ENCODE peak calls at places on chromosomes 3 and 15, in five cellular contexts. C is PC-3; X is CD8-positive, alpha-beta T cell; M is GM12878; N is OCI-LY7. Z is an unnamed sample.

GRCh38 chr3:30644615-30645014 is 38.2 kb downstream of the TGFBR2 start:
- DNase-seq in C (peak; percentile 35), N (peak; percentile 82), M (no peak), X (peak; percentile 67), Z (peak; percentile 89)

GRCh38 chr3:71131385-71131871 is 452.1 kb downstream of the FOXP1 start:
- DNase-seq in N (peak; percentile 10), C (no peak), M (no peak), X (no peak), Z (no peak)

GRCh38 chr3:190001426-190001825 is 119.3 kb downstream of the P3H2 start:
- DNase-seq in M (no peak), N (no peak), X (no peak), C (no peak), Z (peak; percentile 47)

GRCh38 chr3:197836244-197836643 is 45.2 kb downstream of the LRCH3 start:
- DNase-seq in X (no peak), N (no peak), C (no peak), M (no peak), Z (no peak)

GRCh38 chr15:98815207-98815606 is 166.9 kb downstream of the IGF1R start:
- DNase-seq in C (no peak), M (no peak), N (no peak), X (no peak), Z (no peak)

GRCh38 chr15:39066677-39067076 is 502.1 kb upstream of the RASGRP1 start:
- DNase-seq in M (no peak), X (no peak), C (peak; percentile 15), N (no peak), Z (no peak)

GRCh38 chr3:133588035-133588434 is 14.5 kb downstream of the CDV3 start:
- DNase-seq in C (no peak), N (no peak), M (no peak), X (no peak), Z (no peak)

GRCh38 chr3:184570501-184570900 is 8.9 kb downstream of the EPHB3 start:
- DNase-seq in X (no peak), M (no peak), C (no peak), N (no peak), Z (no peak)

GRCh38 chr15:52566889-52567288 is 1.9 kb downstream of the ARPP19 start:
- DNase-seq in X (no peak), C (no peak), N (peak; percentile 18), M (no peak), Z (no peak)

GRCh38 chr15:64532921-64533320 is 72.5 kb downstream of the ZNF609 start:
- DNase-seq in C (no peak), N (no peak), X (no peak), M (no peak), Z (no peak)

GRCh38 chr15:64528871-64529270 is 68.5 kb downstream of the ZNF609 start:
- DNase-seq in M (no peak), N (no peak), C (no peak), X (no peak), Z (no peak)

GRCh38 chr15:64532515-64532914 is 72.1 kb downstream of the ZNF609 start:
- DNase-seq in M (no peak), X (no peak), N (no peak), C (no peak), Z (no peak)

GRCh38 chr15:64527263-64527984 is 67.0 kb downstream of the ZNF609 start:
- DNase-seq in N (no peak), M (no peak), C (peak; percentile 17), X (no peak), Z (peak; percentile 67)

GRCh38 chr15:64530472-64530871 is 70.1 kb downstream of the ZNF609 start:
- DNase-seq in N (no peak), M (no peak), C (no peak), X (no peak), Z (no peak)
- H3K4me3 ChIP-seq in N (no peak overlapping the region), M (no peak overlapping the region), C (no peak overlapping the region), X (no peak overlapping the region), Z (no peak overlapping the region)

GRCh38 chr15:89038146-89038545 is 50.1 kb upstream of the ABHD2 start:
- DNase-seq in N (no peak), C (no peak), M (no peak), X (peak; percentile 29), Z (no peak)
- H3K27ac ChIP-seq in N (no peak overlapping the region), C (no peak overlapping the region), M (no peak overlapping the region), X (no peak overlapping the region), Z (no peak overlapping the region)

DNA sequence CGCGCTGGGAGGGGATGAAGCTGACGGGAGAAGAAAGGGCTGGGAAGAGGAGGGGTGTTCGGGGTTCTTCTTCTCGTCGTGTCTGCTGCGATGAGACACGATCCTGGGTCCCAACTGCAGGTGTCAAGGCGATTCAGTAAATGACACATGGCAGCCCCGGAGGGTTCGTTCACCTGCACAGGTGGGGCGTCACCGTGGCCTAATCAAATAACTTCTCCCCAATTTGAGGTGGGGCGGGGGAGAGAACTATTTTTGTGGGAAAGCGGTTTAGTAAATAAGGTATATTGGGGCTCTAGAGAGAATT is 561 bp upstream of the FAM81A start:
- DNase-seq in X (no peak), M (no peak), C (no peak), N (no peak), Z (no peak)
- H3K4me3 ChIP-seq in X (peak overlapping the region; percentile 65), M (peak overlapping the region; percentile 67), C (peak overlapping the region; percentile 74), N (peak overlapping the region; percentile 73), Z (peak overlapping the region; percentile 55)

GRCh38 chr3:164174049-164174448 is 904.2 kb downstream of the SI start:
- DNase-seq in N (no peak), C (no peak), M (no peak), X (no peak), Z (no peak)

DNA sequence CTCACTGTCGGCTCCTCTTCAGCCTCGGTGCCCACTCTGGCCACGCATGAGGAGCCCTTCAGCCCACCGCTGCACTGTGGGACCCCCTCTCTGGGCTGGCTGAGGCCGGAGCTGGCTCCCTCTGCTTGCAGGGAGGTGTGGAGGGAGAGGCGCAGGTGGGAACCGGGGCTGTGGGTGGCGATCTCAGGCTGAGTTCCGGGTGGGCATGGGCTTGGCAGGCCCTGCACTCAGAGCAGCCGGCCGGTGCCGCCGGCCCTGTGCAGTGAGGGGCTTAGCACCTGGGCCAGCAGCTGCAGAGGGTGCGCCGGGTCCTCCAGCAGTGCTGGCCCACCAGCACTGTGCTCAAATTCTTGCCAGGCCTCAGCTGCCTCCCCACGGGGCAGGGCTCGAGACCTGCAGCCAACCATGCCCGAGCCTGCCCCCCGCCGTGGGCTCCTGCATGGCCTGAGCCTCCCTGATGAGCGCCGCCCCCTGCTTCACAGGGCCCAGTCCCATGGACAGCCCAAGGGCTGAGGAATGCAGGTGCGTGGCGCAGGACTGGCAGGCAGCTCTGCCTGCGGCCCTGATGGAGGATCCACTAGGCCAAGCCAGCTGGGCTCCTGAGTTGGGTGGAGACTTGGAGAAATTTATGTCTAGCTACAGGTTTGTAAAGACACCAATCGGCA is 899.1 kb downstream of the SI start:
- DNase-seq in X (no peak), M (no peak), C (no peak), N (no peak), Z (no peak)
- H3K27ac ChIP-seq in X (no peak overlapping the region), M (no peak overlapping the region), C (no peak overlapping the region), N (no peak overlapping the region), Z (no peak overlapping the region)

GRCh38 chr15:88624156-88624970 is 3.2 kb downstream of the AEN start:
- DNase-seq in C (no peak), X (peak; percentile 72), N (peak; percentile 85), M (no peak), Z (no peak)
- H3K4me3 ChIP-seq in C (peak overlapping the region; percentile 90), X (peak overlapping the region; percentile 38), N (peak overlapping the region; percentile 99), M (peak overlapping the region; percentile 83), Z (no peak overlapping the region)

GRCh38 chr3:13786811-13787210 is 93.1 kb downstream of the WNT7A start:
- DNase-seq in X (no peak), N (no peak), M (no peak), C (no peak), Z (no peak)

GRCh38 chr3:13787533-13787932 is 92.3 kb downstream of the WNT7A start:
- DNase-seq in C (no peak), M (no peak), X (no peak), N (no peak), Z (no peak)

GRCh38 chr3:13785853-13786455 is 93.9 kb downstream of the WNT7A start:
- DNase-seq in C (no peak), X (no peak), N (no peak), M (no peak), Z (no peak)

GRCh38 chr3:13783556-13783955 is 96.3 kb downstream of the WNT7A start:
- DNase-seq in N (no peak), X (no peak), M (no peak), C (no peak), Z (no peak)

DNA sequence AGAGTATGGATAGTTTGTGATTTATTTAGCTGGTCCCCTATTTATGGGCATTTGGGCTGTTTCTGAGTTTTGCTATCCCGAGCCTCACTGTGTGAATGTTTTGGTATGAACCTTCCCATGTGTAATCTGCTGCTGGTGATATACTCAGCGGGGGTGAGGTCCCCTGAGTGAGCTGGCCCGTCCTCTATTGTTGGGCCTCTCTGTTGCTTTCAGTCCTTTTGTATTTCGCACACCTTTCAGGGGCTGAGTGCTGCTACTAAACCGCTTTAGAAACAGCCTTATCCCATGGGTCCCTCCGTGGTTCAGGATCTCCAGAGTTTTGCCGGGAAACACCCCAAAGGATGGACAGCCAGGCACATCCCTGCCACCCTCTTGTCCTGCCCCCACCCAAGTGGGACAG is 94.5 kb downstream of the WNT7A start:
- DNase-seq in X (no peak), N (no peak), M (no peak), C (no peak), Z (no peak)
- H3K27ac ChIP-seq in X (no peak overlapping the region), N (no peak overlapping the region), M (no peak overlapping the region), C (no peak overlapping the region), Z (no peak overlapping the region)

GRCh38 chr15:55916666-55917409 is 76.6 kb downstream of the NEDD4 start:
- DNase-seq in N (no peak), X (no peak), M (no peak), C (peak; percentile 43), Z (peak; percentile 31)

GRCh38 chr15:55917881-55918296 is 75.5 kb downstream of the NEDD4 start:
- DNase-seq in N (peak; percentile 22), X (no peak), M (no peak), C (peak; percentile 89), Z (peak; percentile 85)

GRCh38 chr15:55915876-55916567 is 77.4 kb downstream of the NEDD4 start:
- DNase-seq in C (no peak), X (no peak), N (no peak), M (no peak), Z (no peak)

DNA sequence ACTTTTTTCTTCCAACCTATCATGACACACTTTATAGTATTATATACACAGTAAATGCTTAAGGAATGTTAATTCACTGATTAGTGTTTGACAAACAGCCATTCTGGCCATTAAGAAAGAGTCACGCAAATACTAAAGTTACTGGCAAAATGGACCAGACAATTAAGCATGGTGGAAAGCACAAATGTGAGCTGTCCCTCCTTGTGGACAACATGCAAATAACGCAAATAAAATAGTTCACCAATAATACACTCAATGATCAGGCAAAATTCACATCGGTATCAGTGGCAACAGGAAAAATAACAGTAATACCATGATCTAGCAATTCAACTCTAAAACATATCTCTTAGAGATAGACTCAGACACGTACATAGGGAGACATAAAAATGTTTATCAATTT is 71.7 kb downstream of the NEDD4 start:
- DNase-seq in C (no peak), N (no peak), X (no peak), M (no peak), Z (no peak)
- H3K4me3 ChIP-seq in C (no peak overlapping the region), N (no peak overlapping the region), X (no peak overlapping the region), M (no peak overlapping the region), Z (no peak overlapping the region)

Z was measured in brain microvascular endothelial cell.